ENCODE peak calls at places on chromosome 17, in six cellular contexts. A is cardiac muscle cell; Q is esophagus muscularis mucosa; D is uterus; R is endodermal cell; T is CD8-positive, alpha-beta T cell. E is an unnamed sample.

GRCh38 chr17:1830288-1830687 is 483 bp downstream of the RPA1 start:
- DNase-seq in R (peak), D (no peak), Q (no peak), T (no peak), A (peak), E (no peak)

GRCh38 chr17:28724500-28725165 is 1.4 kb downstream of the TLCD1 start:
- DNase-seq in R (peak), A (no peak), D (no peak), Q (no peak), T (no peak), E (no peak)

GRCh38 chr17:61415374-61416210 is 15.9 kb downstream of the TBX2 start:
- DNase-seq in D (no peak), A (peak), R (peak), T (no peak), Q (peak), E (peak)

GRCh38 chr17:29004081-29004692 is 1.6 kb downstream of the SEZ6 start:
- DNase-seq in D (no peak), Q (no peak), R (peak), T (no peak), A (peak), E (no peak)

GRCh38 chr17:7281953-7282751 is 634 bp downstream of the SLC2A4 start:
- DNase-seq in R (peak), T (no peak), D (peak), A (no peak), Q (no peak), E (no peak)

GRCh38 chr17:48429156-48429555 is 858 bp downstream of the SKAP1 start:
- DNase-seq in A (no peak), R (peak), T (no peak), Q (no peak), D (no peak), E (no peak)

GRCh38 chr17:32936157-32936893 is 8.4 kb downstream of the TMEM98 start:
- DNase-seq in Q (no peak), R (peak), A (no peak), D (no peak), T (no peak), E (no peak)

GRCh38 chr17:49038138-49038537 is 41.0 kb downstream of the IGF2BP1 start:
- DNase-seq in Q (no peak), A (no peak), T (no peak), D (no peak), R (no peak), E (no peak)

GRCh38 chr17:72407336-72408121 is 286.7 kb downstream of the SOX9 start:
- DNase-seq in R (peak), D (peak), T (no peak), Q (no peak), A (peak), E (peak)
- H3K4me3 ChIP-seq in R (no peak), D (no peak), T (no peak), Q (no peak), A (no peak), E (no peak)

GRCh38 chr17:17682737-17683675 is 1.7 kb downstream of the RAI1 start:
- DNase-seq in A (peak), R (peak), T (peak), Q (no peak), D (peak), E (peak)
- H3K27ac ChIP-seq in A (peak), R (peak), T (peak), Q (peak), D (peak), E (peak)

GRCh38 chr17:37447641-37448040 is 41.0 kb downstream of the TADA2A start:
- DNase-seq in R (no peak), A (no peak), D (no peak), Q (no peak), T (no peak), E (no peak)
- H3K4me3 ChIP-seq in R (no peak), A (no peak), D (no peak), Q (no peak), T (no peak), E (no peak)

GRCh38 chr17:77828749-77829539 is 129.6 kb upstream of the TNRC6C start:
- DNase-seq in A (no peak), Q (no peak), T (no peak), R (no peak), D (no peak), E (no peak)

GRCh38 chr17:77829871-77830799 is 128.4 kb upstream of the TNRC6C start:
- DNase-seq in A (peak), T (no peak), D (peak), R (peak), Q (no peak), E (no peak)

GRCh38 chr17:77831497-77832179 is 126.9 kb upstream of the TNRC6C start:
- DNase-seq in A (peak), Q (no peak), T (no peak), D (peak), R (no peak), E (no peak)

GRCh38 chr17:77832180-77832560 is 126.3 kb upstream of the TNRC6C start:
- DNase-seq in R (no peak), D (no peak), A (no peak), T (no peak), Q (no peak), E (no peak)

DNA sequence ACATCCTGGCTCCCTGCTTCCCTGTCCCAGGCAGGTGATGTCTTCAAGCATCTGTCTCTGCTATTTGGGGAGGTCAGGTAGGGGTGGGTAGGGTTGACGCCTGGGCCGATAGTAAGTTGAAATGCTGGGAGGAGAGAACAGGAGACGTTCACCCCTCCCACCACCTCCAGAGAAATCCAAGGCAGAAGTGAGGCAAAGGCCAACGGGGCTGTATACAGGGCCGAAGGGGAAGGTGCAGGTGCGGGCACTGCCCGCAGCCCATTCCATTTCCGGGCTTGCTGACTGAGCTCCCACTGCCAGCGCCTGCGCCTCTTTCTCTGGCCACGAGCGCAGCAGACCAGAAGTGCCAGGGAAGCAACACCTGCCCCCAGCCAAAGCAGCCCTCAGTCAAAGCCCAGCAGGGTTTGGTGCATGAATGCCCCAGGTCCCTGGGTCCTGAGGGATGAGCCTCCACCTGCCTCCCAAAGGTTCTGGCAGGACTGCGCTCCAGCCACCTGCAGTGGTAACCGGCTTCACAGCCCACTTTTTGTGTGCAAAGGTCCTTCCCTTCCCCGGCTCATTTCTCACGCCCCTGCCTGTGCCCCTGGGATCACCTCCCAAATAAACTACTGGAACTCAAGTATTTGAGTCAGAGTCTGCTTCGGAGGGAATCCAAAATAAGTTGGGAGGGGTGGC is 127.5 kb upstream of the TNRC6C start:
- DNase-seq in D (peak), A (no peak), R (peak), T (no peak), Q (no peak), E (no peak)
- H3K27ac ChIP-seq in D (peak), A (no peak), R (peak), T (no peak), Q (peak), E (peak)

DNA sequence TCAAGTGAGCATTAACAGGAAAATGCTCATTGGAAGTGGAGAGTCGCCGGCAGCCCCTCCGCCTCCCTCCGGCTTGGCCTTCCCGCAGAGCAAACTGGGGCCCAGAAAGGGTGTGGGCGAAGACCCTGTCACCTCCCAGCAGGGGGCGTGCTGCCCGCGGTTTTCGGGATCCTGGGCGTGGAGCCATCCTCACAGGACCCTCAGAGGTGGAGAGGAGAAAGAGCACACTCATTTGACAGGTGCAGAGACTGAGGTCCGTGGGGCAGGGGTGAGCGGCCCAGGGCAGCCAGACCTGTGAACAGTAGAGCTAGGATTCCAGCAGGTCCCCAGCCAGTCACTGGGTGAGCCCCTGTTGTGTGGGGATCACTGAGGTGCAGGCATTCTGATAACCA is 1002.9 kb downstream of the KCNJ18 start:
- DNase-seq in Q (peak), R (no peak), T (no peak), A (no peak), D (no peak), E (peak)
- H3K4me3 ChIP-seq in Q (no peak), R (no peak), T (no peak), A (no peak), D (no peak), E (no peak)

GRCh38 chr17:76530489-76530814 is 7.1 kb downstream of the CYGB start:
- DNase-seq in R (peak), Q (no peak), D (no peak), T (no peak), A (peak), E (no peak)
- H3K27ac ChIP-seq in R (no peak), Q (peak), D (peak), T (no peak), A (no peak), E (peak)

GRCh38 chr17:39775075-39775474 is 37.3 kb downstream of the GRB7 start:
- DNase-seq in R (peak), T (no peak), A (no peak), Q (no peak), D (no peak), E (no peak)

GRCh38 chr17:39781028-39781800 is 43.5 kb downstream of the GRB7 start:
- DNase-seq in D (no peak), A (peak), R (no peak), Q (no peak), T (no peak), E (no peak)

GRCh38 chr17:39776267-39776666 is 38.5 kb downstream of the GRB7 start:
- DNase-seq in T (no peak), D (no peak), Q (no peak), A (no peak), R (peak), E (no peak)

GRCh38 chr17:39774043-39774442 is 36.3 kb downstream of the GRB7 start:
- DNase-seq in T (no peak), A (no peak), R (peak), Q (no peak), D (no peak), E (no peak)

GRCh38 chr17:39777534-39778365 is 40.0 kb downstream of the GRB7 start:
- DNase-seq in Q (no peak), R (peak), T (no peak), A (no peak), D (no peak), E (no peak)
- H3K4me3 ChIP-seq in Q (no peak), R (no peak), T (peak), A (no peak), D (no peak), E (no peak)

GRCh38 chr17:55285340-55286301 is 20.9 kb downstream of the HLF start:
- DNase-seq in T (no peak), D (peak), A (peak), R (no peak), Q (peak), E (peak)
- H3K27ac ChIP-seq in T (no peak), D (peak), A (no peak), R (no peak), Q (peak), E (peak)

DNA sequence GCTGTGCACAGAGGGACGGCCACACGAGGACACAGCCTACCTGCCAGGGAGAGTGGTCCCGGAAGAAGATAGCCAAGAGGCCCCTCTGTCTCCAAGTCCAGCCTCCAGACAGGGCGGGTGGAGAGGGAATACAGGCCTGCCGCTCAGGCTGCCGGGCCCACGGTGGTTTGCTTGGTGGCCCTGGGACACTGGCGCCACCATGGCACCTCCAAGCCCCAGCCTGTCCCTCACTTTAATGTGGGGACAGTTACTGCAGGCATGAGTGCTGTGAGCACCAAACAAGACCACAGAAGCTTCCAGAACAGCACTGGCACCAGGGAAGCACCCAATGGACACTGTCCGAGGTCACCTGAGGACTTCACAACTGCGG is 22.0 kb upstream of the CHMP6 start:
- DNase-seq in R (no peak), D (no peak), T (no peak), A (no peak), Q (no peak), E (no peak)
- H3K4me3 ChIP-seq in R (no peak), D (no peak), T (no peak), A (no peak), Q (no peak), E (no peak)

GRCh38 chr17:46046957-46047356 is 47.9 kb downstream of the STH start:
- DNase-seq in Q (no peak), A (peak), D (no peak), R (no peak), T (no peak), E (no peak)
- H3K27ac ChIP-seq in Q (no peak), A (peak), D (peak), R (no peak), T (no peak), E (no peak)